ENCODE peak calls at places on chromosome 9, in six cellular contexts. V is AG08395, O is activated gamma-delta T cell treated with Interleukin-2 at 50 U/mL for 16 hours, R is NCI-H345, K is activated T-cell treated with anti-CD3 and anti-CD28 coated beads for 1 hour, Q is GM12891. Y is an unnamed sample.

GRCh38 chr9:97954550-97954989 is 16.6 kb upstream of the HEMGN start:
- DNase-seq in V (peak; percentile 18), K (peak; percentile 28), R (peak; percentile 67), Q (peak; percentile 51), O (peak; percentile 56), Y (peak; percentile 33)

GRCh38 chr9:124449381-124450151 is 685 bp upstream of the ADGRD2 start:
- DNase-seq in O (no peak), V (no peak), Q (no peak), K (no peak), R (no peak), Y (no peak)

GRCh38 chr9:133230093-133230492 is 21.0 kb upstream of the OBP2B start:
- DNase-seq in Q (no peak), O (no peak), V (no peak), K (no peak), R (no peak), Y (no peak)

GRCh38 chr9:136013116-136013515 is 51.9 kb upstream of the UBAC1 start:
- DNase-seq in V (no peak), K (no peak), Q (no peak), O (no peak), R (no peak), Y (no peak)

GRCh38 chr9:2235623-2236022 is 220.5 kb downstream of the SMARCA2 start:
- DNase-seq in K (no peak), Q (no peak), R (no peak), O (no peak), V (no peak), Y (no peak)

GRCh38 chr9:114098660-114099522 is at the start of gene KIF12:
- DNase-seq in O (no peak), V (peak; percentile 17), Q (no peak), R (peak; percentile 75), K (no peak), Y (peak; percentile 37)

GRCh38 chr9:128558431-128559310 is 6.3 kb downstream of the SPTAN1 start:
- DNase-seq in V (peak; percentile 73), K (no peak), R (peak; percentile 93), O (peak; percentile 52), Q (peak; percentile 44), Y (peak; percentile 92)

GRCh38 chr9:78682206-78682605 is 385.3 kb downstream of the PSAT1 start:
- DNase-seq in V (no peak), Q (no peak), K (no peak), R (no peak), O (no peak), Y (no peak)

GRCh38 chr9:88996046-88997005 is 5.1 kb downstream of the S1PR3 start:
- DNase-seq in O (no peak), Q (no peak), K (no peak), R (no peak), V (no peak), Y (no peak)

GRCh38 chr9:87381746-87382145 is 115.9 kb upstream of the DAPK1 start:
- DNase-seq in Q (no peak), R (no peak), V (peak; percentile 5), O (no peak), K (no peak), Y (no peak)

GRCh38 chr9:7011395-7012067 is 253.8 kb downstream of the KDM4C start:
- DNase-seq in O (no peak), K (no peak), R (no peak), V (no peak), Q (no peak), Y (no peak)

GRCh38 chr9:4489919-4490704 is at the start of gene SLC1A1:
- DNase-seq in Q (peak; percentile 58), K (no peak), V (peak; percentile 68), O (no peak), R (peak; percentile 65), Y (peak; percentile 72)

GRCh38 chr9:133824802-133825186 is 86.6 kb upstream of the SARDH start:
- DNase-seq in V (no peak), K (no peak), R (no peak), O (no peak), Q (no peak), Y (no peak)

GRCh38 chr9:111052831-111053230 is 14.6 kb upstream of the LPAR1 start:
- DNase-seq in K (no peak), R (no peak), V (peak; percentile 50), Q (no peak), O (no peak), Y (no peak)

Y was measured in astrocyte of the hippocampus.